ENCODE peak calls at places on chromosomes 13 and 19, in eight cellular contexts. One of them, this sample, is unnamed.

GRCh38 chr13:103287659-103288058 is 221.4 kb upstream of the SLC10A2 start:
- DNase-seq in stomach: no peak
- DNase-seq in iris pigment epithelial cell: peak; percentile 71
- DNase-seq in C1 segment of cervical spinal cord: no peak
- DNase-seq in body of pancreas: no peak
- DNase-seq in upper lobe of right lung: no peak
- DNase-seq in activated T-cell treated with anti-CD3 and anti-CD28 coated beads, Interleukin-2, amount 50 U/mL, for 72 hours: no peak
- DNase-seq in HEK293T: no peak
- DNase-seq in this sample: no peak

GRCh38 chr19:40806385-40807146 is 7.6 kb downstream of the EGLN2 start:
- DNase-seq in stomach: peak; percentile 62
- DNase-seq in iris pigment epithelial cell: peak; percentile 97
- DNase-seq in C1 segment of cervical spinal cord: no peak
- DNase-seq in body of pancreas: peak; percentile 81
- DNase-seq in upper lobe of right lung: peak; percentile 86
- DNase-seq in activated T-cell treated with anti-CD3 and anti-CD28 coated beads, Interleukin-2, amount 50 U/mL, for 72 hours: peak; percentile 83
- DNase-seq in HEK293T: peak; percentile 86
- DNase-seq in this sample: peak; percentile 90

GRCh38 chr19:5011476-5012238 is 42.7 kb downstream of the KDM4B start:
- DNase-seq in stomach: no peak
- DNase-seq in iris pigment epithelial cell: no peak
- DNase-seq in C1 segment of cervical spinal cord: no peak
- DNase-seq in body of pancreas: no peak
- DNase-seq in upper lobe of right lung: no peak
- DNase-seq in activated T-cell treated with anti-CD3 and anti-CD28 coated beads, Interleukin-2, amount 50 U/mL, for 72 hours: no peak
- DNase-seq in HEK293T: no peak
- DNase-seq in this sample: no peak

GRCh38 chr19:18671303-18672043 is 12.0 kb upstream of the CRTC1 start:
- DNase-seq in stomach: no peak
- DNase-seq in iris pigment epithelial cell: no peak
- DNase-seq in C1 segment of cervical spinal cord: no peak
- DNase-seq in body of pancreas: no peak
- DNase-seq in upper lobe of right lung: no peak
- DNase-seq in activated T-cell treated with anti-CD3 and anti-CD28 coated beads, Interleukin-2, amount 50 U/mL, for 72 hours: no peak
- DNase-seq in HEK293T: no peak
- DNase-seq in this sample: no peak

GRCh38 chr19:4624733-4625362 is 14.5 kb upstream of the TNFAIP8L1 start:
- DNase-seq in stomach: no peak
- DNase-seq in iris pigment epithelial cell: peak; percentile 36
- DNase-seq in C1 segment of cervical spinal cord: no peak
- DNase-seq in body of pancreas: no peak
- DNase-seq in upper lobe of right lung: no peak
- DNase-seq in activated T-cell treated with anti-CD3 and anti-CD28 coated beads, Interleukin-2, amount 50 U/mL, for 72 hours: no peak
- DNase-seq in HEK293T: peak; percentile 53
- DNase-seq in this sample: no peak

GRCh38 chr19:9865732-9866627 is 30.9 kb downstream of the PIN1 start:
- DNase-seq in stomach: no peak
- DNase-seq in iris pigment epithelial cell: no peak
- DNase-seq in C1 segment of cervical spinal cord: no peak
- DNase-seq in body of pancreas: no peak
- DNase-seq in upper lobe of right lung: no peak
- DNase-seq in activated T-cell treated with anti-CD3 and anti-CD28 coated beads, Interleukin-2, amount 50 U/mL, for 72 hours: no peak
- DNase-seq in HEK293T: no peak
- DNase-seq in this sample: no peak

GRCh38 chr19:2191456-2191931 is 27.8 kb downstream of the DOT1L start:
- DNase-seq in stomach: no peak
- DNase-seq in iris pigment epithelial cell: no peak
- DNase-seq in C1 segment of cervical spinal cord: no peak
- DNase-seq in body of pancreas: no peak
- DNase-seq in upper lobe of right lung: no peak
- DNase-seq in activated T-cell treated with anti-CD3 and anti-CD28 coated beads, Interleukin-2, amount 50 U/mL, for 72 hours: no peak
- DNase-seq in HEK293T: no peak
- DNase-seq in this sample: no peak

GRCh38 chr13:31200636-31200970 is 828 bp downstream of the B3GLCT start:
- DNase-seq in stomach: peak; percentile 50
- DNase-seq in iris pigment epithelial cell: peak; percentile 20
- DNase-seq in C1 segment of cervical spinal cord: no peak
- DNase-seq in body of pancreas: peak; percentile 59
- DNase-seq in upper lobe of right lung: peak; percentile 83
- DNase-seq in activated T-cell treated with anti-CD3 and anti-CD28 coated beads, Interleukin-2, amount 50 U/mL, for 72 hours: peak; percentile 57
- DNase-seq in HEK293T: peak; percentile 55
- DNase-seq in this sample: no peak

GRCh38 chr13:70098669-70099068 is 9.0 kb upstream of the ATXN8OS start:
- DNase-seq in stomach: no peak
- DNase-seq in iris pigment epithelial cell: peak; percentile 12
- DNase-seq in C1 segment of cervical spinal cord: no peak
- DNase-seq in body of pancreas: no peak
- DNase-seq in upper lobe of right lung: no peak
- DNase-seq in activated T-cell treated with anti-CD3 and anti-CD28 coated beads, Interleukin-2, amount 50 U/mL, for 72 hours: no peak
- DNase-seq in HEK293T: no peak
- DNase-seq in this sample: no peak

GRCh38 chr13:49926019-49926418 is 10.1 kb downstream of the SPRYD7 start:
- DNase-seq in stomach: no peak
- DNase-seq in iris pigment epithelial cell: no peak
- DNase-seq in C1 segment of cervical spinal cord: no peak
- DNase-seq in body of pancreas: no peak
- DNase-seq in upper lobe of right lung: no peak
- DNase-seq in activated T-cell treated with anti-CD3 and anti-CD28 coated beads, Interleukin-2, amount 50 U/mL, for 72 hours: no peak
- DNase-seq in HEK293T: no peak
- DNase-seq in this sample: no peak

GRCh38 chr19:5677597-5677996 is 2.7 kb downstream of the MICOS13 start:
- DNase-seq in stomach: no peak
- DNase-seq in iris pigment epithelial cell: no peak
- DNase-seq in C1 segment of cervical spinal cord: no peak
- DNase-seq in body of pancreas: no peak
- DNase-seq in upper lobe of right lung: no peak
- DNase-seq in activated T-cell treated with anti-CD3 and anti-CD28 coated beads, Interleukin-2, amount 50 U/mL, for 72 hours: no peak
- DNase-seq in HEK293T: no peak
- DNase-seq in this sample: no peak

This sample was measured in right atrium auricular region.